ENCODE peak calls at places on chromosomes 16 and 17, in seven cellular contexts. G is lower leg skin, S is breast epithelium, T is mucosa of descending colon, H is fibroblast of villous mesenchyme, W is AG04449, N is natural killer cell. R is an unnamed sample.
A peak's percentile ranks its signal among the peaks of the same experiment; 100 is the strongest.

GRCh38 chr17:14308965-14309879 is 8.3 kb downstream of the HS3ST3B1 start:
- DNase-seq in N (peak; percentile 95), H (peak; percentile 92), W (peak; percentile 47), S (peak; percentile 87), T (peak; percentile 86), G (peak; percentile 96), R (peak; percentile 57)

GRCh38 chr17:41413353-41413752 is 11.0 kb downstream of the KRT37 start:
- DNase-seq in T (no peak), N (no peak), G (no peak), S (peak; percentile 64), W (no peak), H (no peak), R (no peak)

GRCh38 chr17:6420173-6420641 is 14.7 kb downstream of the AIPL1 start:
- DNase-seq in S (no peak), W (no peak), H (no peak), N (no peak), G (no peak), T (no peak), R (no peak)

GRCh38 chr16:81198635-81199034 is 39.9 kb upstream of the BCO1 start:
- DNase-seq in T (no peak), W (no peak), S (no peak), H (peak; percentile 47), G (no peak), N (no peak), R (no peak)

GRCh38 chr17:4599505-4600281 is 15.4 kb downstream of the SMTNL2 start:
- DNase-seq in N (no peak), S (no peak), T (no peak), G (no peak), H (peak; percentile 83), W (no peak), R (no peak)

GRCh38 chr17:34015253-34015652 is 239.8 kb upstream of the CCL2 start:
- DNase-seq in W (no peak), G (no peak), N (no peak), H (no peak), S (no peak), T (no peak), R (no peak)

GRCh38 chr17:83193336-83194188 is 114.2 kb downstream of the METRNL start:
- DNase-seq in T (peak; percentile 53), W (no peak), S (peak; percentile 54), H (peak; percentile 30), G (peak; percentile 91), N (peak; percentile 26), R (no peak)

GRCh38 chr16:19704321-19705130 is 13.5 kb downstream of the KNOP1 start:
- DNase-seq in T (no peak), S (no peak), H (peak; percentile 95), G (no peak), N (no peak), W (no peak), R (no peak)

GRCh38 chr16:12904041-12904671 is 2.8 kb downstream of the SHISA9 start:
- DNase-seq in H (no peak), S (no peak), W (no peak), G (no peak), T (no peak), N (no peak), R (no peak)

GRCh38 chr16:57533618-57534336 is 2.6 kb downstream of the CCDC102A start:
- DNase-seq in T (peak; percentile 59), N (peak; percentile 16), H (no peak), S (peak; percentile 49), G (peak; percentile 88), W (no peak), R (no peak)

GRCh38 chr16:3150346-3151218 is 15.8 kb downstream of the ZNF213 start:
- DNase-seq in H (peak; percentile 97), T (peak; percentile 97), N (peak; percentile 98), W (no peak), S (peak; percentile 95), G (peak; percentile 99), R (peak; percentile 84)

GRCh38 chr16:54280751-54281150 is 5.8 kb downstream of the IRX3 start:
- DNase-seq in G (peak; percentile 53), H (no peak), S (no peak), T (no peak), W (no peak), N (no peak), R (no peak)

GRCh38 chr16:8855051-8855786 is 13.6 kb downstream of the CARHSP1 start:
- DNase-seq in H (no peak), G (no peak), T (peak; percentile 34), W (no peak), S (no peak), N (no peak), R (peak; percentile 1)
- TF ChIP-seq CTCF in H (no peak), G (no peak), T (no peak), W (no peak), S (no peak), N (no peak), R (no peak)

GRCh38 chr17:74303300-74303699 is 22.7 kb upstream of the KIF19 start:
- DNase-seq in W (no peak), T (no peak), H (no peak), G (no peak), S (no peak), N (no peak), R (no peak)

GRCh38 chr17:74309902-74310301 is 16.1 kb upstream of the KIF19 start:
- DNase-seq in G (no peak), T (no peak), N (no peak), W (no peak), H (no peak), S (no peak), R (no peak)

GRCh38 chr17:74307984-74308773 is 17.8 kb upstream of the KIF19 start:
- DNase-seq in S (no peak), T (no peak), G (no peak), W (no peak), N (no peak), H (no peak), R (no peak)

GRCh38 chr17:74305865-74306654 is 20.0 kb upstream of the KIF19 start:
- DNase-seq in W (no peak), H (no peak), N (no peak), G (no peak), S (no peak), T (no peak), R (no peak)
- TF ChIP-seq CTCF in W (no peak), H (no peak), N (no peak), G (no peak), S (no peak), T (no peak), R (peak; percentile 55)

GRCh38 chr17:36544049-36544319 is 735 bp upstream of the GGNBP2 start:
- DNase-seq in G (no peak), W (no peak), T (peak; percentile 63), S (no peak), N (no peak), H (no peak), R (no peak)
- TF ChIP-seq CTCF in G (no peak), W (peak; percentile 20), T (no peak), S (no peak), N (no peak), H (peak; percentile 28), R (no peak)

DNA sequence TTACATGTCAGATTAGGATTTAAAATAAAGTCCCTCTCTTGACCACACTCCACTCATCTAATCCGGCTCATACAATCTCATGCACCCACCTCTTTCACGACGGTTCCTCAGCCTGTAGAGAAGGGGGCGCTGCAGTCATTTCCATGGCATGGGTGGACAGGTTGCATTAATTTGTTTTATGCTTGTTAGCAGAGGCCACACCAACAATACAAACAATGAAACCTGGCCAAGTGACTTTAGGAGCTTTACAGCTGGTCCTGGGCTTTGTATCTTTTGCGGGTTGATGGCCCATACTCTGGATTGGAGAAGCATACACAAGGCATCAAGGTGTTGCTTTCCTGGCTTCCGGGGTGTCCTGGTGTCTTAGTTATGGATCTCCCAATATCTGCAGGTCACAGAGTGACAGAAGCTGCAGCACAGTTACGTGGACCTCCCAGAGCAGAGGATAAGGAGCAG is 9.7 kb upstream of the SNF8 start:
- DNase-seq in S (no peak), N (no peak), W (no peak), G (no peak), T (no peak), H (peak; percentile 77), R (no peak)
- TF ChIP-seq CTCF in S (no peak), N (no peak), W (peak; percentile 72), G (no peak), T (no peak), H (peak; percentile 81), R (peak; percentile 93)

GRCh38 chr17:309361-309888 is 43.2 kb downstream of the RPH3AL start:
- DNase-seq in S (no peak), W (no peak), T (peak; percentile 29), H (no peak), G (no peak), N (no peak), R (no peak)
- TF ChIP-seq CTCF in S (no peak), W (peak; percentile 32), T (no peak), H (peak; percentile 42), G (no peak), N (peak; percentile 30), R (no peak)

GRCh38 chr16:29644973-29645698 is 17.9 kb upstream of the SPN start:
- DNase-seq in S (no peak), N (no peak), H (no peak), W (no peak), T (no peak), G (no peak), R (no peak)

GRCh38 chr16:29646947-29647346 is 16.1 kb upstream of the SPN start:
- DNase-seq in G (no peak), N (no peak), S (no peak), W (no peak), H (no peak), T (no peak), R (no peak)

GRCh38 chr16:29644338-29644857 is 18.6 kb upstream of the SPN start:
- DNase-seq in H (no peak), G (no peak), N (no peak), T (no peak), W (no peak), S (no peak), R (no peak)

GRCh38 chr16:29645699-29646187 is 17.3 kb upstream of the SPN start:
- DNase-seq in H (no peak), G (no peak), S (no peak), T (no peak), N (no peak), W (no peak), R (no peak)

DNA sequence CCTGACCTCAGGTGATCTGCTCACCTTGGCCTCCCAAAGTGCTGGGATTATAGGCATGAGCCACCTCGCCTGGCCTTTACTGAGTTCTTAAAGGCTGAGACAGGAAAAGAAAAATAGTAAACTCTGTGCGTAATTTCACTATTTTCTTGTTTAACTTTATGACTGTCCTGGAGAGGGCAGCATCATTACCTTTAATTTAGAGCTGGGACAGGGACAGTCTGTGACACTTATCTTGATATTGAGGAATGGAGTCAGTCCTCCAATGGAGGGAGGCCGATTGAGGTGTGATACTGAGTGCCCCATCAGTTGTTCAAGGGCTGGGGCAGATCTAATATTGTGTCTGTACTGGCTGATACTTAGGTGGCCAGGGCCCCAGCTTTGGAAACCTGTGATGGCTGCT is 21.5 kb upstream of the SPN start:
- DNase-seq in H (peak; percentile 10), N (no peak), S (no peak), T (no peak), W (no peak), G (no peak), R (no peak)
- TF ChIP-seq CTCF in H (no peak), N (peak; percentile 39), S (no peak), T (no peak), W (no peak), G (no peak), R (peak; percentile 20)

R was measured in D721Med.